ENCODE peak calls at places on chromosomes 12 and 14, in five cellular contexts. M, W, D, I and J are unnamed samples.

GRCh38 chr12:53735556-53735955 is 8.3 kb upstream of the CALCOCO1 start:
- DNase-seq in M (no peak), W (no peak), D (no peak), I (no peak), J (no peak)

GRCh38 chr12:97182719-97183118 is 275.7 kb downstream of the NEDD1 start:
- DNase-seq in M (no peak), W (no peak), D (no peak), I (no peak), J (no peak)

GRCh38 chr12:120783197-120783596 is 57.6 kb downstream of the ACADS start:
- DNase-seq in M (no peak), W (no peak), D (peak), I (no peak), J (no peak)

GRCh38 chr12:62834971-62835547 is 99.9 kb downstream of the PPM1H start:
- DNase-seq in M (no peak), W (peak), D (peak), I (no peak), J (no peak)

GRCh38 chr12:130524759-130525158 is 187.1 kb downstream of the PIWIL1 start:
- DNase-seq in M (no peak), W (no peak), D (no peak), I (no peak), J (no peak)

GRCh38 chr12:19867151-19867550 is 427.9 kb downstream of the AEBP2 start:
- DNase-seq in M (no peak), W (no peak), D (no peak), I (no peak), J (no peak)

GRCh38 chr12:13851828-13852227 is 129.6 kb downstream of the GRIN2B start:
- DNase-seq in M (no peak), W (no peak), D (no peak), I (peak), J (no peak)

GRCh38 chr12:95118788-95119179 is 45.4 kb upstream of the NR2C1 start:
- DNase-seq in M (no peak), W (no peak), D (no peak), I (no peak), J (no peak)

GRCh38 chr12:67797316-67797741 is 148.8 kb downstream of the DYRK2 start:
- DNase-seq in M (no peak), W (no peak), D (peak), I (no peak), J (no peak)

GRCh38 chr12:62562892-62563291 is 96.3 kb downstream of the MON2 start:
- DNase-seq in M (no peak), W (no peak), D (peak), I (no peak), J (no peak)

GRCh38 chr12:82793882-82794281 is 107.2 kb downstream of the TMTC2 start:
- DNase-seq in M (no peak), W (no peak), D (no peak), I (no peak), J (no peak)

GRCh38 chr12:122691566-122691965 is 11.6 kb downstream of the HCAR2 start:
- DNase-seq in M (no peak), W (no peak), D (no peak), I (no peak), J (no peak)

GRCh38 chr12:81998761-81999378 is 239.7 kb upstream of the PPFIA2 start:
- DNase-seq in M (no peak), W (no peak), D (peak), I (no peak), J (no peak)

GRCh38 chr14:24312736-24313507 is 1.6 kb downstream of the LTB4R start:
- DNase-seq in M (no peak), W (peak), D (peak), I (no peak), J (no peak)

GRCh38 chr14:102930138-102930752 is 7.8 kb downstream of the AMN start:
- DNase-seq in M (peak), W (no peak), D (no peak), I (peak), J (no peak)

GRCh38 chr12:70520847-70521246 is 116.4 kb downstream of the PTPRB start:
- DNase-seq in M (no peak), W (no peak), D (no peak), I (no peak), J (no peak)

GRCh38 chr14:24404814-24405213 is 6.0 kb downstream of the NYNRIN start:
- DNase-seq in M (no peak), W (no peak), D (no peak), I (no peak), J (no peak)

GRCh38 chr12:26493656-26494055 is 298.3 kb downstream of the SSPN start:
- DNase-seq in M (no peak), W (no peak), D (no peak), I (no peak), J (no peak)

GRCh38 chr12:16881986-16882385 is 276.0 kb upstream of the LMO3 start:
- DNase-seq in M (no peak), W (no peak), D (no peak), I (no peak), J (no peak)

GRCh38 chr14:50311337-50311973 is 574 bp downstream of the L2HGDH start:
- DNase-seq in M (peak), W (no peak), D (no peak), I (no peak), J (no peak)

GRCh38 chr12:6092784-6093722 is 31.4 kb downstream of the VWF start:
- DNase-seq in M (no peak), W (no peak), D (peak), I (no peak), J (peak)

GRCh38 chr14:100776681-100777365 is 49.1 kb upstream of the MEG3 start:
- DNase-seq in M (peak), W (no peak), D (no peak), I (no peak), J (peak)

GRCh38 chr14:102096569-102097188 is 9.8 kb upstream of the HSP90AA1 start:
- DNase-seq in M (peak), W (peak), D (peak), I (peak), J (peak)

GRCh38 chr12:34396861-34397590 is 374.7 kb downstream of the ALG10 start:
- DNase-seq in M (peak), W (no peak), D (no peak), I (no peak), J (peak)

GRCh38 chr12:48818831-48819590 is 715 bp downstream of the CACNB3 start:
- DNase-seq in M (no peak), W (no peak), D (peak), I (no peak), J (no peak)

GRCh38 chr12:69471667-69472385 is 1.6 kb downstream of the FRS2 start:
- DNase-seq in M (peak), W (no peak), D (no peak), I (no peak), J (no peak)

GRCh38 chr12:1501001-1501400 is 93.4 kb downstream of the FBXL14 start:
- DNase-seq in M (no peak), W (no peak), D (no peak), I (no peak), J (no peak)

GRCh38 chr14:102583726-102584125 is 8.7 kb upstream of the RCOR1 start:
- DNase-seq in M (no peak), W (no peak), D (no peak), I (no peak), J (no peak)

GRCh38 chr14:68662395-68662794 is 130.5 kb downstream of the ZFP36L1 start:
- DNase-seq in M (no peak), W (no peak), D (no peak), I (no peak), J (no peak)

GRCh38 chr14:71725802-71726638 is 206.2 kb upstream of the RGS6 start:
- DNase-seq in M (no peak), W (no peak), D (peak), I (no peak), J (no peak)

GRCh38 chr12:58814036-58814435 is 106.3 kb downstream of the LRIG3 start:
- DNase-seq in M (no peak), W (no peak), D (no peak), I (no peak), J (no peak)

GRCh38 chr14:32358781-32359180 is 29.7 kb downstream of the AKAP6 start:
- DNase-seq in M (no peak), W (no peak), D (no peak), I (no peak), J (no peak)

GRCh38 chr12:15268927-15269552 is 47.8 kb upstream of the RERG start:
- DNase-seq in M (peak), W (peak), D (peak), I (peak), J (no peak)

GRCh38 chr14:100409016-100409385 is 85.9 kb downstream of the SLC25A47 start:
- DNase-seq in M (no peak), W (no peak), D (no peak), I (no peak), J (no peak)

GRCh38 chr12:70221626-70222025 is 21.6 kb upstream of the CNOT2 start:
- DNase-seq in M (no peak), W (no peak), D (no peak), I (no peak), J (no peak)

GRCh38 chr12:8658361-8658760 is 4.3 kb downstream of the MFAP5 start:
- DNase-seq in M (no peak), W (no peak), D (peak), I (no peak), J (no peak)

GRCh38 chr12:75977952-75978671 is 53.5 kb downstream of the PHLDA1 start:
- DNase-seq in M (peak), W (peak), D (peak), I (peak), J (no peak)

GRCh38 chr12:64181504-64182291 is 40.4 kb downstream of the KICS2 start:
- DNase-seq in M (no peak), W (peak), D (peak), I (peak), J (no peak)

GRCh38 chr12:126144603-126145002 is 1079.4 kb downstream of the AACS start:
- DNase-seq in M (no peak), W (no peak), D (no peak), I (no peak), J (no peak)

GRCh38 chr12:126139355-126139754 is 1074.1 kb downstream of the AACS start:
- DNase-seq in M (no peak), W (no peak), D (no peak), I (no peak), J (no peak)
- TF ChIP-seq CTCF in M (no peak), W (no peak), D (peak), I (peak), J (no peak)

GRCh38 chr14:21913759-21914158 is 240.1 kb upstream of the OR4E1 start:
- DNase-seq in M (peak), W (peak), D (peak), I (peak), J (no peak)
- TF ChIP-seq CTCF in M (peak), W (peak), D (peak), I (peak), J (no peak)

GRCh38 chr12:65840793-65841670 is 16.7 kb downstream of the HMGA2 start:
- DNase-seq in M (no peak), W (no peak), D (no peak), I (no peak), J (no peak)
- TF ChIP-seq CTCF in M (no peak), W (no peak), D (no peak), I (no peak), J (no peak)

GRCh38 chr12:109252799-109253198 is 56.3 kb downstream of the FOXN4 start:
- DNase-seq in M (no peak), W (no peak), D (no peak), I (no peak), J (no peak)

GRCh38 chr12:109256011-109256410 is 53.1 kb downstream of the FOXN4 start:
- DNase-seq in M (no peak), W (no peak), D (no peak), I (no peak), J (no peak)

GRCh38 chr12:109255377-109255776 is 53.7 kb downstream of the FOXN4 start:
- DNase-seq in M (no peak), W (peak), D (peak), I (no peak), J (no peak)

GRCh38 chr12:109250523-109250922 is 58.6 kb downstream of the FOXN4 start:
- DNase-seq in M (no peak), W (no peak), D (no peak), I (no peak), J (no peak)

GRCh38 chr12:109253913-109254544 is 55.1 kb downstream of the FOXN4 start:
- DNase-seq in M (no peak), W (no peak), D (no peak), I (no peak), J (no peak)
- TF ChIP-seq CTCF in M (no peak), W (no peak), D (no peak), I (no peak), J (no peak)

GRCh38 chr14:64478634-64479250 is 13.4 kb downstream of the AKAP5 start:
- DNase-seq in M (peak), W (peak), D (peak), I (no peak), J (no peak)
- TF ChIP-seq CTCF in M (no peak), W (no peak), D (peak), I (peak), J (no peak)

GRCh38 chr12:124938066-124938465 is 23.6 kb upstream of the UBC start:
- DNase-seq in M (no peak), W (peak), D (no peak), I (no peak), J (no peak)

GRCh38 chr12:124940393-124941169 is 26.1 kb upstream of the UBC start:
- DNase-seq in M (peak), W (peak), D (peak), I (peak), J (peak)

GRCh38 chr12:124940143-124940392 is 25.6 kb upstream of the UBC start:
- DNase-seq in M (no peak), W (no peak), D (no peak), I (no peak), J (no peak)

GRCh38 chr12:124939428-124940142 is 25.1 kb upstream of the UBC start:
- DNase-seq in M (peak), W (peak), D (peak), I (peak), J (peak)

DNA sequence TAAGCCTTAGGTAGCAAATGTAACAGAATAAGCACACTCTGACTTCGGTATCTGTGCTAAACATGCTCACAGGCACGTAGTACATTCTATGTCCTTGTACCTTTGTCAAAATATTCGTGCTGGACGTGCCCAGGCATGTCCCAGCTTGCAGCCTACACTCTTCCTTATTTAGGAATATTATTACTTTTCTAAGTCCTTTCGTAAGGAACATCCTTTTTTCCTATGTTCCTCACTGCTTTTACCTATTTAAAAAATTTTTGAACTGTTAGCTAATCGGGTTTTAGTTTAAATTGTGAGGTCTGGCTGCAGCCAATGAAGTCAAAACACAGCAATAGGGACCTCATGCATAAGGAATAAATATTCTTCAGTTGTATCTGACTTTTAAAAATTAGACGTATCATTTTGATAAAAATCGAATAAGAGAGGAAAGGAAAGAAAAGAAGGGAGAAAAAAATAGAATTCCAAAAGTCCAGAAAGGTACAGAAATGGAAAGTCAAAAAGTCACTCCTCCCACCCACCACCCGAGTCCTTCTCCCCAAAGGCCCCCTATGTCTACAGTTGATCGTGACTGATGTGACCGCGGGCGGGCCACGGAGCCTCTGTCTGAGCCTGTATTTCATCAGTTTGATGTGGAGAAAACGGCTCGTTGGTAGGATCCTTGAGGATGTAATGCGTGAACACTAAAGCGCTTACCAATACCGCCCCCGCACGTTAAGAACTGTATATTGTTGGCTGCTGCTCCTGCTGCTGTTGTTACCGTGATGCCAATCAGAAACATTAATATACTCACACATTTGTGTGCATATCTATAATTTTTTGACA is 24.4 kb upstream of the UBC start:
- DNase-seq in M (peak), W (peak), D (peak), I (no peak), J (no peak)
- TF ChIP-seq CTCF in M (peak), W (peak), D (peak), I (peak), J (peak)

GRCh38 chr12:45128637-45129036 is 77.7 kb upstream of the DBX2 start:
- DNase-seq in M (no peak), W (no peak), D (no peak), I (no peak), J (no peak)

GRCh38 chr12:45124485-45125155 is 73.7 kb upstream of the DBX2 start:
- DNase-seq in M (no peak), W (no peak), D (no peak), I (no peak), J (no peak)

GRCh38 chr12:45125997-45126396 is 75.1 kb upstream of the DBX2 start:
- DNase-seq in M (no peak), W (no peak), D (no peak), I (no peak), J (no peak)

GRCh38 chr12:45121224-45121623 is 70.3 kb upstream of the DBX2 start:
- DNase-seq in M (no peak), W (peak), D (no peak), I (no peak), J (no peak)

DNA sequence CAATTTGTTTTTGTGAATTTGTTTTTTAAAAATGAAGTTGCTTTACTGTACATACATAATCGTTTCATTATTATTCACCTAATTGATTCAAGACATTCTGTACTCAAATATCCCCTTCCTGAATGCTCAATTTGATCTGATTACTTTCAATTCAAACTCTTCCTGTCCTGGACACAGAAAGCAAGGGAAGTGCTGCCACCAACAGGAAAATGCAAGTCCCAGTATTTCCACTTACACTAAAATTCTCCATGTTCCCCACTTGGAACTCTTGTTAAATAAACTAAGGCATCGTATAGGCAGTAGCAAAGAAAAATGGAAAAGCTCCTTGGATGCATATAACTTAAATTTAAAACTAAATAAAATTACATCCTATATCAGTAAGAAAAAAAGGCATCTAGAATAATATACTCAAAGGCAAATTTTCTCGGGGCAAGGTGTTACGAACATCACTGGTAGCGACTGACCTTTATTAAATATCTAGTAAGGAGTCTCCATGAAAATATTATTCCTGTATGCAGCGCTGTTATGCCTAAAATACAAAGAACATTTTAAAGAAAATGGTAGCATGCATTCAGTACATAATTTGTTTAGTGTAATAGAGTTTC is 72.0 kb upstream of the DBX2 start:
- DNase-seq in M (no peak), W (peak), D (peak), I (no peak), J (no peak)
- TF ChIP-seq CTCF in M (no peak), W (no peak), D (peak), I (peak), J (no peak)

DNA sequence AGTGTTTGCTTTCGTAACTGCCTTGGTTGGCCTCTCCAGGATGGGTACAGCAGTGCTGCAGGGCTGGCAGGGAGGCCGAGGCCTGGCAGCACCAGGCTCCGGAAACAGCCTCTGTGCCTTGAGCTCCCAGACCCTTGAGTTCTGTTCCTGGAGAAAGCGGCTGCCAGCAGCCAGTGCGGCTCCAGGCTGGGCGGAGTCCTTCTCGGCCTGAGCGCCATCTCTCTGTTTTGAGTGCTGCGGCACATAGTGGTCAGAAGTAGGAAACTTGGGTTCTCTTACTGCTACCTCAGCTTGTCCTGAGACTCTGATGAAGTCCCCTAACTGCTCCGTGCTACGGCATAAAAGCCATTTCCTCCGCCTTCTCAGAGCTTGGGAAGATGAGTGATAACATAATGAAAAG is 65.9 kb downstream of the KCNA1 start:
- DNase-seq in M (no peak), W (no peak), D (no peak), I (no peak), J (no peak)
- TF ChIP-seq CTCF in M (no peak), W (no peak), D (no peak), I (no peak), J (no peak)